ENCODE peak calls at places on chromosomes 11 and 22, in eight cellular contexts. F is stomach, W is uterus, X is GM20000, L is psoas muscle, P is fibroblast of pulmonary artery, C is left ventricle myocardium inferior, E is OCI-LY7. D is an unnamed sample.

GRCh38 chr11:74282863-74283484 is 28.5 kb downstream of the P4HA3 start:
- DNase-seq in F (no peak), W (no peak), X (no peak), L (no peak), P (peak; percentile 35), C (no peak), E (no peak), D (no peak)

GRCh38 chr11:60764879-60765278 is 8.2 kb downstream of the MS4A15 start:
- DNase-seq in F (no peak), W (no peak), X (peak; percentile 70), L (no peak), P (no peak), C (no peak), E (no peak), D (no peak)

GRCh38 chr11:59206635-59207034 is 6.1 kb downstream of the MPEG1 start:
- DNase-seq in F (peak; percentile 55), W (no peak), X (no peak), L (no peak), P (peak; percentile 50), C (no peak), E (peak; percentile 26), D (no peak)

GRCh38 chr11:118138839-118139420 is 13.7 kb downstream of the SCN4B start:
- DNase-seq in F (no peak), W (no peak), X (no peak), L (no peak), P (no peak), C (no peak), E (no peak), D (no peak)

GRCh38 chr22:30940655-30941362 is 27.8 kb downstream of the MORC2 start:
- DNase-seq in F (no peak), W (no peak), X (no peak), L (no peak), P (no peak), C (no peak), E (no peak), D (no peak)

GRCh38 chr11:95443386-95443785 is 212.4 kb upstream of the SESN3 start:
- DNase-seq in F (no peak), W (no peak), X (peak; percentile 57), L (no peak), P (no peak), C (no peak), E (peak; percentile 10), D (no peak)

GRCh38 chr11:102177974-102178631 is 67.9 kb downstream of the YAP1 start:
- DNase-seq in F (no peak), W (no peak), X (no peak), L (no peak), P (peak; percentile 92), C (no peak), E (no peak), D (no peak)

GRCh38 chr11:112725636-112726035 is 235.6 kb upstream of the NCAM1 start:
- DNase-seq in F (no peak), W (no peak), X (no peak), L (no peak), P (no peak), C (no peak), E (no peak), D (no peak)

GRCh38 chr22:30212996-30213441 is 33.5 kb downstream of the LIF start:
- DNase-seq in F (no peak), W (no peak), X (no peak), L (no peak), P (peak; percentile 94), C (no peak), E (no peak), D (peak; percentile 60)

GRCh38 chr11:117179048-117179999 is 781 bp downstream of the SIDT2 start:
- DNase-seq in F (peak; percentile 51), W (no peak), X (peak; percentile 57), L (peak; percentile 64), P (peak; percentile 52), C (peak; percentile 43), E (peak; percentile 58), D (peak; percentile 87)

GRCh38 chr11:73402834-73403185 is 26.6 kb downstream of the RELT start:
- DNase-seq in F (no peak), W (no peak), X (no peak), L (no peak), P (peak; percentile 29), C (no peak), E (peak; percentile 51), D (no peak)

GRCh38 chr22:46053563-46054090 is 76.7 kb upstream of the WNT7B start:
- DNase-seq in F (peak; percentile 84), W (peak; percentile 79), X (peak; percentile 68), L (peak; percentile 92), P (peak; percentile 57), C (peak; percentile 82), E (peak; percentile 56), D (peak; percentile 66)

GRCh38 chr11:65274734-65275682 is 13.2 kb downstream of the POLA2 start:
- DNase-seq in F (peak; percentile 75), W (peak; percentile 83), X (peak; percentile 48), L (peak; percentile 79), P (peak; percentile 99), C (peak; percentile 60), E (peak; percentile 43), D (no peak)

GRCh38 chr22:29342177-29342576 is 26.7 kb upstream of the RASL10A start:
- DNase-seq in F (no peak), W (no peak), X (no peak), L (no peak), P (no peak), C (no peak), E (no peak), D (no peak)

DNA sequence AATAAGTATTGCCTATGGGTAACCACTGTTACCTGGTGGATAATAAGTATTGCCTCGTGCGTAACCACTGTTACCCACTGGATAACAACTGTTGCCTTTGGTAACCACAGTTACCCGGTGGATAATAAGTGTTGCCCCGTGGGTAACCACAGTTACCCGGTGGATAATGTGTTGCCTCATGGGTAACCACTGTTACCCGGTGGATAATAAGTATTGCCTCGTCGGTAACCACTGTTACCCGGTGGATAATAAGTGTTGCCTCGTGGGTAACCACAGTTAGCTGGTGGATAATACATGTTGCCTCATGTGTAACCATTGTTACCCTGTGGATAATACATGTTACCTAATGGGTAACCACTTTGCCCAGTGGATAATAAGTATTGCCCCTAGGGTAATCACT is 9.8 kb upstream of the NXPE4 start:
- DNase-seq in F (no peak), W (no peak), X (no peak), L (no peak), P (no peak), C (no peak), E (no peak), D (no peak)
- TF ChIP-seq CTCF in F (no peak), W (no peak), X (no peak), L (no peak), P (no peak), C (no peak), E (no peak), D (no peak)

GRCh38 chr11:11895672-11896071 is 53.9 kb downstream of the USP47 start:
- DNase-seq in F (no peak), W (no peak), X (no peak), L (no peak), P (peak; percentile 26), C (no peak), E (no peak), D (no peak)
- TF ChIP-seq CTCF in F (no peak), W (no peak), X (no peak), L (no peak), P (peak; percentile 27), C (peak; percentile 28), E (peak; percentile 47), D (peak; percentile 65)

GRCh38 chr11:46296520-46297448 is 19.3 kb downstream of the CREB3L1 start:
- DNase-seq in F (no peak), W (peak; percentile 86), X (no peak), L (peak; percentile 65), P (peak; percentile 97), C (peak; percentile 57), E (no peak), D (no peak)
- TF ChIP-seq CTCF in F (peak; percentile 18), W (peak; percentile 48), X (no peak), L (peak; percentile 29), P (peak; percentile 78), C (peak; percentile 63), E (no peak), D (peak; percentile 87)

DNA sequence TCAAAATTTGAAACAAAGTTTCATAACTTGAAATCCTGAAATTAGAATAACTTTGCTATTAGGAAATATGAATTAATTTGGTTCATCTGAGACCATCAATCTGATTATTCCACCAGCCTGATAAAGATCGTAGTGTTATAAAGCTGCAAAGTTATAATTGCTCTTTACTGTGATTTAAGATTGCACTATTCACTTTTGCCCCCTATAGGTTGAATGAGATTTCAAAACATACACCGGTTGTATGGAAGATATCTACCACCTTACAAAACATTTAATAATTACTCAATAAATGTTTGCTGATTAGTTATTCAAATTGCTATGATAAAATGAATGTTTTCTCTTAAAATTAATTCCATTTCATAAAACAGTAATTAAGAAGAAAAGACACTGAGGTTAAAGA is 26.1 kb downstream of the APIP start:
- DNase-seq in F (no peak), W (no peak), X (no peak), L (no peak), P (peak; percentile 17), C (no peak), E (no peak), D (no peak)
- TF ChIP-seq CTCF in F (no peak), W (no peak), X (no peak), L (no peak), P (peak; percentile 40), C (peak; percentile 19), E (peak; percentile 43), D (peak; percentile 44)